ENCODE peak calls at places on chromosomes 6 and 20, in four cellular contexts. H is effector memory CD4-positive, alpha-beta T cell; A is AG04450; D is GM23248. X is an unnamed sample. For H3K9me3, the result is how much of the 10 kb centered on the place peaks cover.

GRCh38 chr20:2340823-2341222 is 39.9 kb upstream of the TGM6 start:
- DNase-seq in H (no peak), A (no peak), D (no peak), X (no peak)

GRCh38 chr6:149303468-149303867 is 14.0 kb upstream of the TAB2 start:
- DNase-seq in H (no peak), A (no peak), D (no peak), X (no peak)

GRCh38 chr20:21090738-21091120 is 15.4 kb downstream of the LINC00237 start:
- DNase-seq in H (no peak), A (no peak), D (no peak), X (no peak)

GRCh38 chr6:151911401-151911800 is 103.9 kb downstream of the ESR1 start:
- DNase-seq in H (no peak), A (no peak), D (peak), X (peak)

GRCh38 chr20:1184638-1185315 is at the start of gene TMEM74B:
- DNase-seq in H (no peak), A (no peak), D (peak), X (no peak)

GRCh38 chr6:85078071-85078470 is 313.7 kb upstream of the TBX18 start:
- DNase-seq in H (no peak), A (peak), D (peak), X (peak)

GRCh38 chr20:61100489-61100888 is 151.6 kb upstream of the CDH4 start:
- DNase-seq in H (no peak), A (no peak), D (no peak), X (no peak)

GRCh38 chr6:45703041-45703739 is 312.5 kb downstream of the CLIC5 start:
- DNase-seq in H (no peak), A (peak), D (peak), X (no peak)

GRCh38 chr6:23269436-23269835 is 700.1 kb downstream of the HDGFL1 start:
- DNase-seq in H (no peak), A (no peak), D (peak), X (no peak)

GRCh38 chr20:59268827-59269226 is 31.6 kb upstream of the EDN3 start:
- DNase-seq in H (no peak), A (no peak), D (no peak), X (no peak)

GRCh38 chr20:53949319-53949839 is 121.0 kb downstream of the BCAS1 start:
- DNase-seq in H (peak), A (no peak), D (peak), X (peak)

GRCh38 chr20:52150440-52151258 is 40.9 kb downstream of the ZFP64 start:
- DNase-seq in H (no peak), A (peak), D (peak), X (no peak)

GRCh38 chr20:44370639-44371218 is 15.2 kb downstream of the HNF4A start:
- DNase-seq in H (no peak), A (no peak), D (no peak), X (no peak)

GRCh38 chr6:30411515-30412207 is 66.7 kb downstream of the RPP21 start:
- DNase-seq in H (peak), A (peak), D (peak), X (peak)

GRCh38 chr6:21085206-21085605 is 508.3 kb upstream of the SOX4 start:
- DNase-seq in H (no peak), A (no peak), D (no peak), X (no peak)

GRCh38 chr6:108895591-108895990 is 47.4 kb downstream of the ARMC2 start:
- DNase-seq in H (no peak), A (no peak), D (peak), X (no peak)

GRCh38 chr6:814378-815347 is 121.7 kb upstream of the EXOC2 start:
- DNase-seq in H (no peak), A (no peak), D (no peak), X (no peak)

GRCh38 chr20:52915564-52915963 is 56.6 kb upstream of the TSHZ2 start:
- DNase-seq in H (no peak), A (no peak), D (no peak), X (no peak)

GRCh38 chr6:26223213-26223612 is 136.0 kb downstream of the HFE start:
- DNase-seq in H (no peak), A (no peak), D (peak), X (no peak)

GRCh38 chr20:51498765-51499540 is 43.6 kb downstream of the NFATC2 start:
- DNase-seq in H (no peak), A (no peak), D (no peak), X (no peak)

GRCh38 chr20:46199198-46199597 is 81.1 kb downstream of the CD40 start:
- DNase-seq in H (peak), A (no peak), D (no peak), X (peak)

GRCh38 chr20:50737352-50737751 is 6.0 kb downstream of the PARD6B start:
- DNase-seq in H (no peak), A (no peak), D (no peak), X (no peak)

GRCh38 chr6:41695825-41696224 is 39.6 kb downstream of the TFEB start:
- DNase-seq in H (no peak), A (no peak), D (no peak), X (no peak)

GRCh38 chr20:11890331-11891080 is 27.2 kb upstream of the BTBD3 start:
- DNase-seq in H (no peak), A (peak), D (peak), X (peak)

GRCh38 chr6:111938710-111939109 is 65.5 kb upstream of the FYN start:
- DNase-seq in H (no peak), A (peak), D (peak), X (peak)

GRCh38 chr20:35901678-35902544 is 52.4 kb downstream of the SCAND1 start:
- DNase-seq in H (no peak), A (peak), D (peak), X (peak)

GRCh38 chr6:50819906-50820589 is 1.4 kb downstream of the TFAP2B start:
- DNase-seq in H (no peak), A (no peak), D (peak), X (no peak)

GRCh38 chr20:44961868-44962267 is 1.7 kb upstream of the TOMM34 start:
- DNase-seq in H (no peak), A (no peak), D (peak), X (peak)

GRCh38 chr6:34697544-34697836 is 923 bp upstream of the ILRUN start:
- DNase-seq in H (no peak), A (no peak), D (no peak), X (no peak)
- H3K4me3 ChIP-seq in H (peak), A (peak), D (peak), X (peak)

DNA sequence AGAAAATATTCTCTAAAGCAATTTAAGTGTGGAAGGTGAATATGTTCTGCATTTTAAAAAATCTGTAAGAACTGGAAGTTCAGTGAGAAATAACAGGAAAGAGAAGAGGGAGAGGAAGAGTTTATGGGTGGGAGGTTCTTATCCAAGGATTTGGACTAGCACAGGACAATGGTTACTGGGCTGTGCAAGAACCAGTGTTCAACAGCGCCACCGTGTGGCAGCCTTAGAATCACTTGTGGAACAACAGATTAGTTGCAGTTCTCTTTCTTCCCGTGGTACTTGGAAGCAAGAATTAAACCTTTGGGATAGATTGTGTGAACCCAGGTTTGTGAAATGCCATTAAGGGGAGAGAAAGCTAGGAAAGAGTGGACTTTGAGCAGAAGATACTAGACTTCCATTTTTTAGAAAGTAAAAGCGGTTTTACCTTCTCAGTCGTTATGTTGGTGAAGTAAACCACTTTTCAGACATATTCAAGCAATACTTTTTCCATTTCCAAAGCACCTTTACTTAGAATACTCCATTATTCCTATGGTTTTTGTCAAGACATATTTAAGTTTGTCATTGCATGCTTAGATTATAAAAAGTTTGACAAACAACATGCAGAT is 436.7 kb downstream of the RNF144B start:
- DNase-seq in H (no peak), A (no peak), D (peak), X (peak)
- H3K9me3 ChIP-seq in H (under half), A (under half), D (under half), X (under half)

GRCh38 chr6:135046912-135047311 is 7.7 kb downstream of the HBS1L start:
- DNase-seq in H (no peak), A (no peak), D (no peak), X (no peak)
- H3K4me3 ChIP-seq in H (no peak), A (no peak), D (no peak), X (no peak)

DNA sequence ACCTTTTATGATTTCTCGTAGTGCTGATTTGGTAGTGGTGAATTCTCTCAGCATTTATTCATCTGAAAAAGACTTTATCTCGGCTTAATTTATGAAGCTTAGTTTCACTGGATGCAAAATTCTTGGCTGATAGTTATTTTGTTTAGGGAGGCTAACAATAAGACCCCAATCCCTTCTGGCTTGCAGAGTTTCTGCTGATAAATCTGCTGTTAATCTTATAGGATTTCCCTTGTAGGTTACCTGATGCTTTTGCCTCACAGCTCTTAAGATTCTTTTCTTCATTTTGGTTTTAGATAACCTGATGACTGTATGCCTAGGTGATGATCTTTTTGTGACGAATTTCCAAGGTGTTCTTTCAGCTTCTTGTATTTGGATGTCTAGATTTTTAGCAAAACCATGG is 388.7 kb downstream of the UTRN start:
- DNase-seq in H (no peak), A (no peak), D (no peak), X (no peak)
- H3K9me3 ChIP-seq in H (under half), A (under half), D (under half), X (under half)

GRCh38 chr6:36110863-36111262 is 19.4 kb upstream of the MAPK13 start:
- DNase-seq in H (no peak), A (no peak), D (no peak), X (no peak)
- H3K4me3 ChIP-seq in H (no peak), A (no peak), D (no peak), X (no peak)